ENCODE peak calls at places on chromosomes 11 and 22, in eight cellular contexts. L, W, F, B, E, P, G and U are unnamed samples.

GRCh38 chr11:14835491-14836105 is 56.4 kb downstream of the CYP2R1 start:
- DNase-seq in P (no peak), F (no peak), B (no peak), W (no peak), G (no peak), E (no peak), L (no peak), U (no peak)

GRCh38 chr11:131816046-131816445 is 445.6 kb downstream of the NTM start:
- DNase-seq in B (no peak), F (no peak), G (no peak), W (no peak), E (no peak), L (no peak), P (no peak), U (no peak)

GRCh38 chr11:126607374-126607773 is 251.9 kb downstream of the ST3GAL4 start:
- DNase-seq in G (no peak), F (peak; percentile 51), L (peak; percentile 64), B (no peak), W (no peak), P (peak; percentile 22), E (peak; percentile 44), U (peak; percentile 63)

GRCh38 chr11:57305523-57305922 is 19.2 kb downstream of the TNKS1BP1 start:
- DNase-seq in W (no peak), G (no peak), P (no peak), E (no peak), F (no peak), L (no peak), B (no peak), U (no peak)

GRCh38 chr22:38412435-38413084 is 42.4 kb downstream of the KCNJ4 start:
- DNase-seq in E (no peak), P (peak; percentile 53), W (peak; percentile 26), G (no peak), B (no peak), F (peak; percentile 85), L (no peak), U (no peak)

GRCh38 chr11:126462422-126462821 is 106.9 kb downstream of the ST3GAL4 start:
- DNase-seq in P (no peak), F (no peak), W (no peak), B (no peak), L (no peak), G (no peak), E (no peak), U (no peak)

GRCh38 chr11:65279713-65280459 is 18.1 kb downstream of the POLA2 start:
- DNase-seq in L (no peak), E (peak; percentile 84), P (no peak), F (peak; percentile 61), W (peak; percentile 6), B (no peak), G (no peak), U (no peak)

GRCh38 chr11:31850365-31850764 is 39.2 kb upstream of the PAX6 start:
- DNase-seq in F (no peak), W (no peak), B (no peak), P (no peak), G (no peak), E (no peak), L (no peak), U (no peak)

GRCh38 chr11:92845390-92846185 is 123.9 kb upstream of the MTNR1B start:
- DNase-seq in G (no peak), F (no peak), B (no peak), E (no peak), P (no peak), W (no peak), L (no peak), U (no peak)